ENCODE peak calls at places on chromosomes 1 and 21, in ten cellular contexts. J, G, Q, K, D, W, R, F, V and L are unnamed samples.

GRCh38 chr1:79271759-79272158 is 265.2 kb upstream of the ADGRL4 start:
- DNase-seq in G (no peak), W (no peak), Q (no peak), R (no peak), V (no peak), K (no peak), J (no peak), D (no peak), F (no peak), L (no peak)

GRCh38 chr1:211724711-211725196 is 49.3 kb upstream of the NEK2 start:
- DNase-seq in R (no peak), D (no peak), J (no peak), Q (peak), G (no peak), V (no peak), K (no peak), F (no peak), W (no peak), L (no peak)

GRCh38 chr1:110563089-110563488 is 43.1 kb downstream of the KCNA2 start:
- DNase-seq in D (no peak), W (no peak), R (no peak), G (no peak), Q (no peak), F (no peak), J (no peak), V (no peak), K (no peak), L (no peak)

GRCh38 chr1:208291923-208292711 is 47.9 kb upstream of the PLXNA2 start:
- DNase-seq in V (no peak), K (peak), Q (peak), W (no peak), J (no peak), G (no peak), F (no peak), D (no peak), R (peak), L (no peak)

GRCh38 chr1:200588698-200589097 is 31.9 kb downstream of the KIF14 start:
- DNase-seq in R (no peak), D (no peak), Q (no peak), V (no peak), G (no peak), W (no peak), J (no peak), K (no peak), F (no peak), L (no peak)

GRCh38 chr1:2382621-2383361 is 8.6 kb downstream of the MORN1 start:
- DNase-seq in F (peak), K (peak), Q (peak), R (peak), J (no peak), G (no peak), W (no peak), V (no peak), D (no peak), L (no peak)

GRCh38 chr1:111730282-111730681 is 8.9 kb downstream of the INKA2 start:
- DNase-seq in F (no peak), D (no peak), W (no peak), R (no peak), V (no peak), K (no peak), Q (no peak), J (no peak), G (no peak), L (no peak)

GRCh38 chr1:145997156-145998023 is 1.0 kb upstream of the TXNIP start:
- DNase-seq in F (peak), Q (peak), J (no peak), D (peak), R (peak), G (peak), K (no peak), V (peak), W (no peak), L (no peak)

GRCh38 chr1:76140227-76140626 is 65.7 kb downstream of the ST6GALNAC3 start:
- DNase-seq in J (no peak), F (no peak), R (no peak), K (peak), Q (no peak), D (no peak), V (no peak), W (no peak), G (no peak), L (no peak)

GRCh38 chr21:27104749-27105439 is 138.0 kb upstream of the ADAMTS5 start:
- DNase-seq in K (no peak), F (no peak), W (no peak), V (no peak), D (no peak), Q (peak), G (no peak), R (peak), J (peak), L (no peak)

GRCh38 chr1:42730988-42731387 is 9.0 kb downstream of the CLDN19 start:
- DNase-seq in D (no peak), R (peak), J (no peak), K (peak), G (no peak), W (no peak), F (no peak), Q (peak), V (no peak), L (no peak)

GRCh38 chr1:154536570-154536969 is 21.9 kb downstream of the UBE2Q1 start:
- DNase-seq in F (no peak), J (no peak), D (no peak), K (no peak), Q (no peak), G (no peak), W (no peak), V (no peak), R (no peak), L (no peak)

GRCh38 chr1:183932412-183932811 is 105.1 kb downstream of the COLGALT2 start:
- DNase-seq in D (no peak), V (peak), F (peak), R (peak), W (no peak), G (no peak), Q (peak), J (peak), K (no peak), L (no peak)

GRCh38 chr21:16037386-16037785 is 307.6 kb downstream of the USP25 start:
- DNase-seq in R (peak), W (no peak), F (no peak), D (no peak), K (no peak), V (no peak), G (no peak), J (no peak), Q (no peak), L (no peak)

GRCh38 chr1:31221072-31221471 is 18.6 kb downstream of the NKAIN1 start:
- DNase-seq in D (no peak), G (no peak), W (no peak), F (no peak), R (no peak), J (no peak), K (no peak), Q (no peak), V (no peak), L (no peak)

GRCh38 chr1:235908742-235909520 is 42.2 kb upstream of the LYST start:
- DNase-seq in F (no peak), V (no peak), W (no peak), G (no peak), J (peak), K (no peak), Q (peak), D (no peak), R (peak), L (no peak)

GRCh38 chr1:47992720-47993119 is 4.5 kb downstream of the TRABD2B start:
- DNase-seq in G (no peak), F (peak), Q (peak), J (peak), R (peak), V (peak), W (no peak), D (no peak), K (peak), L (no peak)

GRCh38 chr1:66752671-66753371 is 562 bp downstream of the DYNLT5 start:
- DNase-seq in D (no peak), J (no peak), Q (no peak), F (no peak), V (no peak), R (no peak), W (no peak), G (no peak), K (peak), L (no peak)

GRCh38 chr1:20359451-20360330 is 69.0 kb downstream of the VWA5B1 start:
- DNase-seq in G (no peak), Q (no peak), W (no peak), K (no peak), V (no peak), R (no peak), J (no peak), F (peak), D (no peak), L (no peak)

GRCh38 chr1:195965036-195965435 is 643.2 kb downstream of the KCNT2 start:
- DNase-seq in Q (no peak), F (no peak), J (no peak), V (no peak), K (no peak), D (no peak), R (no peak), G (no peak), W (no peak), L (no peak)

GRCh38 chr1:117739516-117739915 is 133.7 kb downstream of the TENT5C start:
- DNase-seq in K (no peak), V (no peak), D (no peak), R (no peak), Q (no peak), G (no peak), J (no peak), W (no peak), F (no peak), L (no peak)

GRCh38 chr1:5110508-5110907 is 456.1 kb downstream of the AJAP1 start:
- DNase-seq in R (no peak), Q (no peak), V (no peak), G (no peak), J (no peak), F (no peak), D (no peak), W (no peak), K (no peak), L (no peak)

GRCh38 chr1:8939362-8939995 is 6.2 kb upstream of the CA6 start:
- DNase-seq in J (peak), V (no peak), D (no peak), F (no peak), R (peak), Q (peak), W (no peak), K (no peak), G (no peak), L (no peak)

GRCh38 chr1:231526536-231526935 is 1.9 kb upstream of the TSNAX start:
- DNase-seq in V (no peak), J (no peak), G (no peak), W (no peak), R (no peak), F (no peak), K (no peak), D (no peak), Q (no peak), L (no peak)

GRCh38 chr1:177505905-177506590 is 335.3 kb downstream of the BRINP2 start:
- DNase-seq in R (peak), W (no peak), Q (peak), F (no peak), K (no peak), V (no peak), G (no peak), D (no peak), J (peak), L (no peak)

GRCh38 chr1:40383488-40384412 is 10.2 kb downstream of the SMAP2 start:
- DNase-seq in Q (peak), K (no peak), V (no peak), F (no peak), W (no peak), R (peak), G (no peak), J (no peak), D (no peak), L (no peak)

GRCh38 chr1:35569956-35570355 is 3.2 kb upstream of the TFAP2E start:
- DNase-seq in W (no peak), F (no peak), Q (peak), J (peak), K (no peak), R (peak), G (no peak), D (no peak), V (no peak), L (no peak)

GRCh38 chr21:38351176-38351959 is 94.6 kb downstream of the KCNJ15 start:
- DNase-seq in R (no peak), Q (peak), V (no peak), G (no peak), J (no peak), W (no peak), F (peak), K (peak), D (no peak), L (no peak)

GRCh38 chr1:89457046-89457445 is 67.6 kb upstream of the LRRC8B start:
- DNase-seq in Q (no peak), G (no peak), J (no peak), F (no peak), V (no peak), D (no peak), K (peak), W (no peak), R (no peak), L (no peak)

GRCh38 chr1:22131875-22132486 is 10.9 kb downstream of the WNT4 start:
- DNase-seq in D (peak), F (no peak), R (no peak), Q (no peak), W (no peak), K (peak), G (peak), J (no peak), V (peak), L (no peak)

GRCh38 chr1:57843760-57844159 is 419.9 kb upstream of the DAB1 start:
- DNase-seq in G (no peak), V (no peak), R (peak), F (no peak), W (no peak), K (no peak), D (no peak), Q (peak), J (peak), L (no peak)

GRCh38 chr1:25806418-25806817 is 6.4 kb downstream of the SELENON start:
- DNase-seq in R (no peak), G (no peak), Q (peak), V (peak), D (no peak), K (no peak), F (no peak), W (no peak), J (no peak), L (no peak)

GRCh38 chr1:166121010-166121409 is 45.8 kb downstream of the FAM78B start:
- DNase-seq in W (no peak), J (no peak), R (no peak), G (no peak), D (no peak), K (no peak), F (no peak), V (no peak), Q (no peak), L (no peak)

GRCh38 chr21:37668462-37669239 is 247.6 kb downstream of the KCNJ6 start:
- DNase-seq in V (no peak), W (no peak), K (peak), Q (no peak), R (no peak), J (no peak), G (no peak), D (no peak), F (peak), L (no peak)

GRCh38 chr1:94535879-94536278 is 5.7 kb downstream of the F3 start:
- DNase-seq in D (no peak), G (no peak), V (no peak), K (no peak), J (no peak), W (no peak), F (no peak), Q (no peak), R (no peak), L (no peak)

GRCh38 chr21:39313042-39313456 is 383 bp downstream of the BRWD1 start:
- DNase-seq in J (no peak), G (peak), F (no peak), K (no peak), V (peak), Q (no peak), R (no peak), W (no peak), D (peak), L (no peak)

GRCh38 chr1:211133393-211133840 is 531 bp downstream of the KCNH1 start:
- DNase-seq in K (peak), R (no peak), D (peak), F (no peak), G (no peak), W (no peak), Q (no peak), V (peak), J (peak), L (no peak)

GRCh38 chr1:50981741-50982140 is 11.7 kb downstream of the CDKN2C start:
- DNase-seq in G (no peak), F (no peak), V (no peak), W (no peak), K (no peak), J (no peak), D (no peak), R (peak), Q (peak), L (no peak)

GRCh38 chr1:58722967-58723366 is 23.1 kb upstream of the MYSM1 start:
- DNase-seq in D (no peak), J (no peak), F (no peak), Q (no peak), W (no peak), K (no peak), G (no peak), V (no peak), R (peak), L (no peak)

GRCh38 chr1:37372740-37373139 is 101.6 kb upstream of the ZC3H12A start:
- DNase-seq in F (no peak), J (no peak), R (no peak), K (no peak), V (no peak), G (no peak), D (no peak), Q (no peak), W (no peak), L (no peak)